ENCODE peak calls at places on chromosomes 11 and 22, in ten cellular contexts. One of them, this sample, is unnamed.

GRCh38 chr11:69637956-69638871 is 2.7 kb upstream of the CCND1 start:
- DNase-seq in H9: peak; percentile 83
- DNase-seq in putamen: no peak
- DNase-seq in activated T-cell treated with anti-CD3 and anti-CD28 coated beads for 24 hours: no peak
- DNase-seq in activated CD4-positive, alpha-beta T cell treated with anti-CD3 and anti-CD28 coated beads, Interleukin-2, amount 10 ng/mL, durations not matched to agents 7 days and 5 days: no peak
- DNase-seq in KBM-7: peak; percentile 25
- DNase-seq in T-helper 1 cell: no peak
- DNase-seq in iris pigment epithelial cell: peak; percentile 81
- DNase-seq in renal cortical epithelial cell: peak; percentile 49
- DNase-seq in left cardiac atrium: no peak
- DNase-seq in this sample: peak; percentile 35

GRCh38 chr11:65454696-65455456 is 32.3 kb downstream of the NEAT1 start:
- DNase-seq in H9: peak; percentile 95
- DNase-seq in putamen: peak; percentile 88
- DNase-seq in activated T-cell treated with anti-CD3 and anti-CD28 coated beads for 24 hours: peak; percentile 76
- DNase-seq in activated CD4-positive, alpha-beta T cell treated with anti-CD3 and anti-CD28 coated beads, Interleukin-2, amount 10 ng/mL, durations not matched to agents 7 days and 5 days: peak; percentile 84
- DNase-seq in KBM-7: peak; percentile 92
- DNase-seq in T-helper 1 cell: peak; percentile 70
- DNase-seq in iris pigment epithelial cell: peak; percentile 66
- DNase-seq in renal cortical epithelial cell: peak; percentile 65
- DNase-seq in left cardiac atrium: peak; percentile 90
- DNase-seq in this sample: peak; percentile 70

GRCh38 chr11:66119348-66120133 is 49.5 kb downstream of the PACS1 start:
- DNase-seq in H9: no peak
- DNase-seq in putamen: no peak
- DNase-seq in activated T-cell treated with anti-CD3 and anti-CD28 coated beads for 24 hours: no peak
- DNase-seq in activated CD4-positive, alpha-beta T cell treated with anti-CD3 and anti-CD28 coated beads, Interleukin-2, amount 10 ng/mL, durations not matched to agents 7 days and 5 days: no peak
- DNase-seq in KBM-7: no peak
- DNase-seq in T-helper 1 cell: no peak
- DNase-seq in iris pigment epithelial cell: peak; percentile 96
- DNase-seq in renal cortical epithelial cell: peak; percentile 64
- DNase-seq in left cardiac atrium: peak; percentile 30
- DNase-seq in this sample: no peak

GRCh38 chr11:124919836-124920755 is 1.0 kb downstream of the HEPN1 start:
- DNase-seq in H9: no peak
- DNase-seq in putamen: no peak
- DNase-seq in activated T-cell treated with anti-CD3 and anti-CD28 coated beads for 24 hours: no peak
- DNase-seq in activated CD4-positive, alpha-beta T cell treated with anti-CD3 and anti-CD28 coated beads, Interleukin-2, amount 10 ng/mL, durations not matched to agents 7 days and 5 days: no peak
- DNase-seq in KBM-7: no peak
- DNase-seq in T-helper 1 cell: no peak
- DNase-seq in iris pigment epithelial cell: no peak
- DNase-seq in renal cortical epithelial cell: no peak
- DNase-seq in left cardiac atrium: no peak
- DNase-seq in this sample: no peak

GRCh38 chr22:39253427-39254070 is 8.8 kb upstream of the PDGFB start:
- DNase-seq in H9: no peak
- DNase-seq in putamen: no peak
- DNase-seq in activated T-cell treated with anti-CD3 and anti-CD28 coated beads for 24 hours: no peak
- DNase-seq in activated CD4-positive, alpha-beta T cell treated with anti-CD3 and anti-CD28 coated beads, Interleukin-2, amount 10 ng/mL, durations not matched to agents 7 days and 5 days: no peak
- DNase-seq in KBM-7: no peak
- DNase-seq in T-helper 1 cell: no peak
- DNase-seq in iris pigment epithelial cell: peak; percentile 87
- DNase-seq in renal cortical epithelial cell: peak; percentile 93
- DNase-seq in left cardiac atrium: peak; percentile 70
- DNase-seq in this sample: no peak

GRCh38 chr11:34266987-34267386 is 90.8 kb downstream of the ABTB2 start:
- DNase-seq in H9: no peak
- DNase-seq in putamen: peak; percentile 62
- DNase-seq in activated T-cell treated with anti-CD3 and anti-CD28 coated beads for 24 hours: no peak
- DNase-seq in activated CD4-positive, alpha-beta T cell treated with anti-CD3 and anti-CD28 coated beads, Interleukin-2, amount 10 ng/mL, durations not matched to agents 7 days and 5 days: no peak
- DNase-seq in KBM-7: peak; percentile 12
- DNase-seq in T-helper 1 cell: no peak
- DNase-seq in iris pigment epithelial cell: peak; percentile 21
- DNase-seq in renal cortical epithelial cell: no peak
- DNase-seq in left cardiac atrium: no peak
- DNase-seq in this sample: no peak

GRCh38 chr11:45163956-45164575 is 17.6 kb downstream of the PRDM11 start:
- DNase-seq in H9: no peak
- DNase-seq in putamen: peak; percentile 33
- DNase-seq in activated T-cell treated with anti-CD3 and anti-CD28 coated beads for 24 hours: no peak
- DNase-seq in activated CD4-positive, alpha-beta T cell treated with anti-CD3 and anti-CD28 coated beads, Interleukin-2, amount 10 ng/mL, durations not matched to agents 7 days and 5 days: no peak
- DNase-seq in KBM-7: no peak
- DNase-seq in T-helper 1 cell: no peak
- DNase-seq in iris pigment epithelial cell: no peak
- DNase-seq in renal cortical epithelial cell: peak; percentile 46
- DNase-seq in left cardiac atrium: no peak
- DNase-seq in this sample: no peak

GRCh38 chr11:122721964-122722266 is 66.4 kb downstream of the UBASH3B start:
- DNase-seq in H9: no peak
- DNase-seq in putamen: no peak
- DNase-seq in activated T-cell treated with anti-CD3 and anti-CD28 coated beads for 24 hours: no peak
- DNase-seq in activated CD4-positive, alpha-beta T cell treated with anti-CD3 and anti-CD28 coated beads, Interleukin-2, amount 10 ng/mL, durations not matched to agents 7 days and 5 days: no peak
- DNase-seq in KBM-7: no peak
- DNase-seq in T-helper 1 cell: no peak
- DNase-seq in iris pigment epithelial cell: peak; percentile 92
- DNase-seq in renal cortical epithelial cell: peak; percentile 47
- DNase-seq in left cardiac atrium: no peak
- DNase-seq in this sample: no peak

GRCh38 chr22:49976439-49977175 is 16.0 kb downstream of the PIM3 start:
- DNase-seq in H9: no peak
- DNase-seq in putamen: peak; percentile 84
- DNase-seq in activated T-cell treated with anti-CD3 and anti-CD28 coated beads for 24 hours: peak; percentile 58
- DNase-seq in activated CD4-positive, alpha-beta T cell treated with anti-CD3 and anti-CD28 coated beads, Interleukin-2, amount 10 ng/mL, durations not matched to agents 7 days and 5 days: peak; percentile 51
- DNase-seq in KBM-7: peak; percentile 78
- DNase-seq in T-helper 1 cell: peak; percentile 46
- DNase-seq in iris pigment epithelial cell: no peak
- DNase-seq in renal cortical epithelial cell: no peak
- DNase-seq in left cardiac atrium: no peak
- DNase-seq in this sample: no peak

GRCh38 chr22:39607093-39607492 is 36.5 kb downstream of the CACNA1I start:
- DNase-seq in H9: no peak
- DNase-seq in putamen: no peak
- DNase-seq in activated T-cell treated with anti-CD3 and anti-CD28 coated beads for 24 hours: no peak
- DNase-seq in activated CD4-positive, alpha-beta T cell treated with anti-CD3 and anti-CD28 coated beads, Interleukin-2, amount 10 ng/mL, durations not matched to agents 7 days and 5 days: no peak
- DNase-seq in KBM-7: no peak
- DNase-seq in T-helper 1 cell: no peak
- DNase-seq in iris pigment epithelial cell: no peak
- DNase-seq in renal cortical epithelial cell: no peak
- DNase-seq in left cardiac atrium: no peak
- DNase-seq in this sample: no peak

GRCh38 chr11:334264-335033 is 13.8 kb upstream of the IFITM3 start:
- DNase-seq in H9: peak; percentile 90
- DNase-seq in putamen: no peak
- DNase-seq in activated T-cell treated with anti-CD3 and anti-CD28 coated beads for 24 hours: no peak
- DNase-seq in activated CD4-positive, alpha-beta T cell treated with anti-CD3 and anti-CD28 coated beads, Interleukin-2, amount 10 ng/mL, durations not matched to agents 7 days and 5 days: no peak
- DNase-seq in KBM-7: no peak
- DNase-seq in T-helper 1 cell: no peak
- DNase-seq in iris pigment epithelial cell: no peak
- DNase-seq in renal cortical epithelial cell: no peak
- DNase-seq in left cardiac atrium: peak; percentile 68
- DNase-seq in this sample: no peak

This sample was measured in Kasumi-1.